ENCODE peak calls at places on chromosome 11, in five cellular contexts. T is neuronal stem cell; O is CD4-positive, alpha-beta memory T cell; J is lower lobe of right lung; D is effector memory CD4-positive, alpha-beta T cell. F is an unnamed sample. For H3K4me1, the result is how much of the 10 kb centered on the place peaks cover.

GRCh38 chr11:67983916-67984315 is 20.0 kb downstream of the UNC93B1 start:
- DNase-seq in T (no peak), O (no peak), J (no peak), D (no peak), F (no peak)

GRCh38 chr11:35313066-35313765 is 106.1 kb downstream of the SLC1A2 start:
- DNase-seq in T (no peak), O (no peak), J (no peak), D (no peak), F (no peak)

GRCh38 chr11:5712507-5712906 is 22.9 kb downstream of the TRIM22 start:
- DNase-seq in T (no peak), O (peak), J (no peak), D (no peak), F (no peak)

GRCh38 chr11:133947298-133947905 is 9.4 kb downstream of the IGSF9B start:
- DNase-seq in T (peak), O (peak), J (no peak), D (peak), F (peak)

GRCh38 chr11:72216638-72217037 is at the start of gene FOLR2:
- DNase-seq in T (no peak), O (no peak), J (no peak), D (no peak), F (no peak)

GRCh38 chr11:81005595-81005994 is 1564.8 kb upstream of the TENM4 start:
- DNase-seq in T (no peak), O (no peak), J (no peak), D (no peak), F (no peak)

GRCh38 chr11:60880635-60881282 is 13.4 kb downstream of the ZP1 start:
- DNase-seq in T (no peak), O (no peak), J (no peak), D (no peak), F (no peak)

GRCh38 chr11:86461892-86462291 is 87.2 kb downstream of the CCDC81 start:
- DNase-seq in T (no peak), O (no peak), J (no peak), D (no peak), F (no peak)

GRCh38 chr11:108405706-108406105 is 61.6 kb downstream of the C11orf65 start:
- DNase-seq in T (no peak), O (no peak), J (no peak), D (no peak), F (no peak)

GRCh38 chr11:105179542-105180278 is 40.1 kb upstream of the CARD18 start:
- DNase-seq in T (no peak), O (no peak), J (no peak), D (no peak), F (no peak)

GRCh38 chr11:9740202-9740881 is 76.5 kb downstream of the SWAP70 start:
- DNase-seq in T (no peak), O (no peak), J (no peak), D (no peak), F (no peak)

GRCh38 chr11:10664005-10664404 is 29.6 kb downstream of the IRAG1 start:
- DNase-seq in T (no peak), O (no peak), J (no peak), D (no peak), F (no peak)

GRCh38 chr11:71204748-71205664 is 47.4 kb downstream of the SHANK2 start:
- DNase-seq in T (no peak), O (no peak), J (peak), D (no peak), F (no peak)

GRCh38 chr11:30801357-30801756 is 215.2 kb upstream of the MPPED2 start:
- DNase-seq in T (no peak), O (no peak), J (no peak), D (no peak), F (no peak)

GRCh38 chr11:114145166-114145695 is 85.7 kb downstream of the ZBTB16 start:
- DNase-seq in T (no peak), O (no peak), J (no peak), D (no peak), F (no peak)
- H3K4me1 ChIP-seq in T (half or more), O (under half), J (half or more), D (under half), F (under half)

DNA sequence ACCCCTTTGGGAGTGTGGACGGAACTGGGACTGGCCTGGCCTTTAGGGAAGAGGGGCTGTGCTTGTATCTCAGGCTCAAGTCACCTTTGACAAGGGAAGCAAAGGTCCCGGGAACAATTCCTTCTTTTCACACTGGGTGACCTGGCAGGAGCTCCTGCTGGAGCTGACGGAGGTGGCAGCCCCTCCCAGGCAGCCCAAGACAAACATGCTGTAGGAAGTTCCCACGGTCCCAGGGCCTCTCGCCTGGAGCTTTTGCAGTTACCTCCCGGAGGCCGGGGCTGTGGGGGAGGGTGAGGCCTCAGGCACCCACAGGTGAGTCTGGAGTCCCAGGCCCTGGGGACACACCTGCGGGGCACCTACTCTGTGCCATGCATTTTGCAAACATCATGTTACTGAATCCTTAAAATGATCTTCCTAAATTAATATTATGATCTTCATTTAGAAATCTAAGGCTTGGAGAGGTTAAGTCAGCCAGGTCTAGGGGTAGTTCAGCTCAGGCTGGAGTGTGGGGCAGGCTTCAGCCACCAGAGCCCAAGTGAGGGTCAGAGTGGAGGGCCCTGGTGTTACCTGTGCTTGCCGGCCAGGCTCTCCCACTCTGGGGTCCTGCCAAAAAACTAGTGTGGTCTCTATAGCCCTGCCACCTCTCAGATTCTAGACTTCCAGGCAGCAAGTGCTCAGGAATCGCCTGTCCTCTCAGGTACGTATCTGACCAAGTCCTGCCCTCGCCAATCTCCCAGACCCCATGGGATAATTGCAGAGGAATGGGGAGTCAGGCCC is 15.7 kb upstream of the MYEOV start:
- DNase-seq in T (no peak), O (no peak), J (peak), D (no peak), F (peak)
- H3K4me1 ChIP-seq in T (under half), O (under half), J (under half), D (under half), F (under half)

GRCh38 chr11:34271727-34272126 is 86.1 kb downstream of the ABTB2 start:
- DNase-seq in T (no peak), O (no peak), J (no peak), D (no peak), F (no peak)
- H3K4me1 ChIP-seq in T (under half), O (under half), J (under half), D (under half), F (under half)

GRCh38 chr11:118922745-118923627 is 2.7 kb downstream of the BCL9L start:
- DNase-seq in T (no peak), O (no peak), J (no peak), D (no peak), F (no peak)
- H3K4me1 ChIP-seq in T (half or more), O (half or more), J (half or more), D (half or more), F (half or more)

DNA sequence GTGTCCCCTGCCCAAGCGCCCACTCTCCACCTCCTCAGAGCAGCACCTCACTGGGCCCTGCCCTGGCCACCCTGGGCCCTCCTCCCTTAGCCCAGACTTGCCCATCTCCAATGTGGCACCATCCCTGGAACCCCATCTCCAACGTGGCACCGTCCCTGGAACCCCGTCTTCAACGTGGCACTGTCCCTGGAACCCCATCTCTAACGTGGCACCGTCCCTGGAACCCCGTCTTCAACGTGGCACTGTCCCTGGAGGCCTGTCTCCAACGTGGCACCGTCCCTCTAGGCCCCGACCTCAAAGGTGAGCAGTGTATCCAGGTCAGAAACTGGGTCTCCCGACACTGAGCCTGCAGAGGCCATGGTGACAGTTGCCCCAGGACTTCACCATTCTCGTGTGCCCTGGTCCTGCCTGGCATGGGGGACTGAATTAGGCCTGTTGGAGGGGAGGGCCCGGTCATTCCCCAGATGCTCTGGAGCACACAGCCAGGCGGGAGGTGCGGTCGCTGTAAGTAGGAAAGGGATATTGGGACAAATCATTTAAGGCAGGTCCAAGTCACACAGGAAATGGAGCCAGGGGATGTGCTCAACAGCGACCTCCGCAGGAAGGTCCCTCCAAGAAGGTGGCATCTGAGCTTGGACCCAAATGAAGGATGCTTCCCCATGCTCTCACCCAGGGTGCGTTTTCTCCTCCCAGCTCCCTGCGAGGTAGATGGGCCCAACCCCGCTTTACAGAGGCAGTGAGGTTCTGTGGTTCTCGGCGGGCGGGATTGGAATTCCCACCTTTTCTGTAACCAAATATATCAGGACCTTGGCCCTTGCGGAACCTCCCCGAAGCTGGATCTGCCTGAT is 2.4 kb upstream of the CTSD start:
- DNase-seq in T (no peak), O (no peak), J (no peak), D (no peak), F (peak)
- H3K4me1 ChIP-seq in T (under half), O (under half), J (under half), D (under half), F (under half)

GRCh38 chr11:45087761-45088160 is 58.7 kb upstream of the PRDM11 start:
- DNase-seq in T (no peak), O (no peak), J (no peak), D (no peak), F (no peak)
- H3K4me1 ChIP-seq in T (under half), O (under half), J (under half), D (under half), F (under half)